ENCODE peak calls at places on chromosome 4, in seven cellular contexts. One of them, this sample, is unnamed.

GRCh38 chr4:40557741-40558140 is 71.9 kb downstream of the RBM47 start:
- DNase-seq in myocyte: no peak
- DNase-seq in amniotic stem cell: no peak
- DNase-seq in activated CD4-positive, alpha-beta T cell treated with anti-CD3 and anti-CD28 coated beads, Interleukin-2, amount 50 U/mL, for 24 hours: no peak
- DNase-seq in GM18507: no peak
- DNase-seq in choroid plexus epithelial cell: no peak
- DNase-seq in RPMI8226: no peak
- DNase-seq in this sample: no peak

GRCh38 chr4:2194556-2194955 is 47.4 kb downstream of the HAUS3 start:
- DNase-seq in myocyte: no peak
- DNase-seq in amniotic stem cell: no peak
- DNase-seq in activated CD4-positive, alpha-beta T cell treated with anti-CD3 and anti-CD28 coated beads, Interleukin-2, amount 50 U/mL, for 24 hours: no peak
- DNase-seq in GM18507: no peak
- DNase-seq in choroid plexus epithelial cell: peak
- DNase-seq in RPMI8226: no peak
- DNase-seq in this sample: no peak

GRCh38 chr4:176443117-176443516 is 123.4 kb downstream of the SPCS3 start:
- DNase-seq in myocyte: peak
- DNase-seq in amniotic stem cell: peak
- DNase-seq in activated CD4-positive, alpha-beta T cell treated with anti-CD3 and anti-CD28 coated beads, Interleukin-2, amount 50 U/mL, for 24 hours: no peak
- DNase-seq in GM18507: no peak
- DNase-seq in choroid plexus epithelial cell: peak
- DNase-seq in RPMI8226: no peak
- DNase-seq in this sample: peak

GRCh38 chr4:81049861-81050423 is 19.4 kb downstream of the BMP3 start:
- DNase-seq in myocyte: no peak
- DNase-seq in amniotic stem cell: no peak
- DNase-seq in activated CD4-positive, alpha-beta T cell treated with anti-CD3 and anti-CD28 coated beads, Interleukin-2, amount 50 U/mL, for 24 hours: no peak
- DNase-seq in GM18507: no peak
- DNase-seq in choroid plexus epithelial cell: no peak
- DNase-seq in RPMI8226: no peak
- DNase-seq in this sample: no peak

GRCh38 chr4:105765690-105766407 is 57.3 kb downstream of the GSTCD start:
- DNase-seq in myocyte: peak
- DNase-seq in amniotic stem cell: peak
- DNase-seq in activated CD4-positive, alpha-beta T cell treated with anti-CD3 and anti-CD28 coated beads, Interleukin-2, amount 50 U/mL, for 24 hours: no peak
- DNase-seq in GM18507: no peak
- DNase-seq in choroid plexus epithelial cell: peak
- DNase-seq in RPMI8226: no peak
- DNase-seq in this sample: peak

GRCh38 chr4:100118213-100118612 is 72.1 kb downstream of the DDIT4L start:
- DNase-seq in myocyte: no peak
- DNase-seq in amniotic stem cell: no peak
- DNase-seq in activated CD4-positive, alpha-beta T cell treated with anti-CD3 and anti-CD28 coated beads, Interleukin-2, amount 50 U/mL, for 24 hours: no peak
- DNase-seq in GM18507: no peak
- DNase-seq in choroid plexus epithelial cell: no peak
- DNase-seq in RPMI8226: no peak
- DNase-seq in this sample: peak

GRCh38 chr4:128286474-128287158 is 997 bp downstream of the PGRMC2 start:
- DNase-seq in myocyte: peak
- DNase-seq in amniotic stem cell: peak
- DNase-seq in activated CD4-positive, alpha-beta T cell treated with anti-CD3 and anti-CD28 coated beads, Interleukin-2, amount 50 U/mL, for 24 hours: no peak
- DNase-seq in GM18507: peak
- DNase-seq in choroid plexus epithelial cell: peak
- DNase-seq in RPMI8226: peak
- DNase-seq in this sample: peak

GRCh38 chr4:17448689-17449088 is 63.2 kb downstream of the QDPR start:
- DNase-seq in myocyte: peak
- DNase-seq in amniotic stem cell: peak
- DNase-seq in activated CD4-positive, alpha-beta T cell treated with anti-CD3 and anti-CD28 coated beads, Interleukin-2, amount 50 U/mL, for 24 hours: no peak
- DNase-seq in GM18507: no peak
- DNase-seq in choroid plexus epithelial cell: peak
- DNase-seq in RPMI8226: no peak
- DNase-seq in this sample: peak

GRCh38 chr4:1241466-1241935 is 7.4 kb downstream of the CTBP1 start:
- DNase-seq in myocyte: no peak
- DNase-seq in amniotic stem cell: no peak
- DNase-seq in activated CD4-positive, alpha-beta T cell treated with anti-CD3 and anti-CD28 coated beads, Interleukin-2, amount 50 U/mL, for 24 hours: no peak
- DNase-seq in GM18507: no peak
- DNase-seq in choroid plexus epithelial cell: no peak
- DNase-seq in RPMI8226: no peak
- DNase-seq in this sample: no peak

GRCh38 chr4:42588909-42589308 is 68.0 kb downstream of the ATP8A1 start:
- DNase-seq in myocyte: no peak
- DNase-seq in amniotic stem cell: no peak
- DNase-seq in activated CD4-positive, alpha-beta T cell treated with anti-CD3 and anti-CD28 coated beads, Interleukin-2, amount 50 U/mL, for 24 hours: no peak
- DNase-seq in GM18507: no peak
- DNase-seq in choroid plexus epithelial cell: no peak
- DNase-seq in RPMI8226: no peak
- DNase-seq in this sample: no peak

GRCh38 chr4:3656441-3657376 is 109.5 kb upstream of the ADRA2C start:
- DNase-seq in myocyte: no peak
- DNase-seq in amniotic stem cell: no peak
- DNase-seq in activated CD4-positive, alpha-beta T cell treated with anti-CD3 and anti-CD28 coated beads, Interleukin-2, amount 50 U/mL, for 24 hours: no peak
- DNase-seq in GM18507: no peak
- DNase-seq in choroid plexus epithelial cell: no peak
- DNase-seq in RPMI8226: no peak
- DNase-seq in this sample: no peak

GRCh38 chr4:38177035-38177791 is 217.0 kb downstream of the PTTG2 start:
- DNase-seq in myocyte: peak
- DNase-seq in amniotic stem cell: no peak
- DNase-seq in activated CD4-positive, alpha-beta T cell treated with anti-CD3 and anti-CD28 coated beads, Interleukin-2, amount 50 U/mL, for 24 hours: no peak
- DNase-seq in GM18507: no peak
- DNase-seq in choroid plexus epithelial cell: peak
- DNase-seq in RPMI8226: peak
- DNase-seq in this sample: no peak

GRCh38 chr4:41507292-41507933 is 30.5 kb upstream of the LIMCH1 start:
- DNase-seq in myocyte: no peak
- DNase-seq in amniotic stem cell: no peak
- DNase-seq in activated CD4-positive, alpha-beta T cell treated with anti-CD3 and anti-CD28 coated beads, Interleukin-2, amount 50 U/mL, for 24 hours: no peak
- DNase-seq in GM18507: no peak
- DNase-seq in choroid plexus epithelial cell: no peak
- DNase-seq in RPMI8226: no peak
- DNase-seq in this sample: peak

GRCh38 chr4:16382571-16382970 is 156.3 kb upstream of the TAPT1 start:
- DNase-seq in myocyte: no peak
- DNase-seq in amniotic stem cell: no peak
- DNase-seq in activated CD4-positive, alpha-beta T cell treated with anti-CD3 and anti-CD28 coated beads, Interleukin-2, amount 50 U/mL, for 24 hours: no peak
- DNase-seq in GM18507: no peak
- DNase-seq in choroid plexus epithelial cell: no peak
- DNase-seq in RPMI8226: no peak
- DNase-seq in this sample: no peak

GRCh38 chr4:1632109-1633104 is 51.7 kb downstream of the FAM53A start:
- DNase-seq in myocyte: no peak
- DNase-seq in amniotic stem cell: no peak
- DNase-seq in activated CD4-positive, alpha-beta T cell treated with anti-CD3 and anti-CD28 coated beads, Interleukin-2, amount 50 U/mL, for 24 hours: no peak
- DNase-seq in GM18507: no peak
- DNase-seq in choroid plexus epithelial cell: no peak
- DNase-seq in RPMI8226: no peak
- DNase-seq in this sample: no peak

GRCh38 chr4:7398104-7398423 is 36.7 kb downstream of the PSAPL1 start:
- DNase-seq in myocyte: peak
- DNase-seq in amniotic stem cell: no peak
- DNase-seq in activated CD4-positive, alpha-beta T cell treated with anti-CD3 and anti-CD28 coated beads, Interleukin-2, amount 50 U/mL, for 24 hours: no peak
- DNase-seq in GM18507: no peak
- DNase-seq in choroid plexus epithelial cell: peak
- DNase-seq in RPMI8226: peak
- DNase-seq in this sample: no peak

GRCh38 chr4:5717449-5718158 is 6.6 kb downstream of the EVC start:
- DNase-seq in myocyte: no peak
- DNase-seq in amniotic stem cell: no peak
- DNase-seq in activated CD4-positive, alpha-beta T cell treated with anti-CD3 and anti-CD28 coated beads, Interleukin-2, amount 50 U/mL, for 24 hours: no peak
- DNase-seq in GM18507: no peak
- DNase-seq in choroid plexus epithelial cell: no peak
- DNase-seq in RPMI8226: no peak
- DNase-seq in this sample: no peak

GRCh38 chr4:17060230-17060629 is 161.8 kb upstream of the LDB2 start:
- DNase-seq in myocyte: no peak
- DNase-seq in amniotic stem cell: no peak
- DNase-seq in activated CD4-positive, alpha-beta T cell treated with anti-CD3 and anti-CD28 coated beads, Interleukin-2, amount 50 U/mL, for 24 hours: no peak
- DNase-seq in GM18507: no peak
- DNase-seq in choroid plexus epithelial cell: no peak
- DNase-seq in RPMI8226: no peak
- DNase-seq in this sample: no peak

GRCh38 chr4:156534205-156534604 is 437.4 kb downstream of the PDGFC start:
- DNase-seq in myocyte: no peak
- DNase-seq in amniotic stem cell: no peak
- DNase-seq in activated CD4-positive, alpha-beta T cell treated with anti-CD3 and anti-CD28 coated beads, Interleukin-2, amount 50 U/mL, for 24 hours: no peak
- DNase-seq in GM18507: no peak
- DNase-seq in choroid plexus epithelial cell: no peak
- DNase-seq in RPMI8226: no peak
- DNase-seq in this sample: no peak

GRCh38 chr4:37490391-37491347 is 195.5 kb downstream of the RELL1 start:
- DNase-seq in myocyte: no peak
- DNase-seq in amniotic stem cell: no peak
- DNase-seq in activated CD4-positive, alpha-beta T cell treated with anti-CD3 and anti-CD28 coated beads, Interleukin-2, amount 50 U/mL, for 24 hours: no peak
- DNase-seq in GM18507: no peak
- DNase-seq in choroid plexus epithelial cell: no peak
- DNase-seq in RPMI8226: no peak
- DNase-seq in this sample: no peak

GRCh38 chr4:20493761-20494353 is 206.4 kb upstream of the PACRGL start:
- DNase-seq in myocyte: no peak
- DNase-seq in amniotic stem cell: peak
- DNase-seq in activated CD4-positive, alpha-beta T cell treated with anti-CD3 and anti-CD28 coated beads, Interleukin-2, amount 50 U/mL, for 24 hours: no peak
- DNase-seq in GM18507: no peak
- DNase-seq in choroid plexus epithelial cell: peak
- DNase-seq in RPMI8226: no peak
- DNase-seq in this sample: peak

GRCh38 chr4:3451956-3452355 is 10.2 kb downstream of the HGFAC start:
- DNase-seq in myocyte: no peak
- DNase-seq in amniotic stem cell: peak
- DNase-seq in activated CD4-positive, alpha-beta T cell treated with anti-CD3 and anti-CD28 coated beads, Interleukin-2, amount 50 U/mL, for 24 hours: no peak
- DNase-seq in GM18507: no peak
- DNase-seq in choroid plexus epithelial cell: peak
- DNase-seq in RPMI8226: no peak
- DNase-seq in this sample: peak

GRCh38 chr4:19689511-19689910 is 562.2 kb upstream of the SLIT2 start:
- DNase-seq in myocyte: peak
- DNase-seq in amniotic stem cell: peak
- DNase-seq in activated CD4-positive, alpha-beta T cell treated with anti-CD3 and anti-CD28 coated beads, Interleukin-2, amount 50 U/mL, for 24 hours: no peak
- DNase-seq in GM18507: no peak
- DNase-seq in choroid plexus epithelial cell: peak
- DNase-seq in RPMI8226: no peak
- DNase-seq in this sample: peak

GRCh38 chr4:54090804-54091623 is 8.9 kb upstream of the GSX2 start:
- DNase-seq in myocyte: no peak
- DNase-seq in amniotic stem cell: no peak
- DNase-seq in activated CD4-positive, alpha-beta T cell treated with anti-CD3 and anti-CD28 coated beads, Interleukin-2, amount 50 U/mL, for 24 hours: no peak
- DNase-seq in GM18507: no peak
- DNase-seq in choroid plexus epithelial cell: peak
- DNase-seq in RPMI8226: peak
- DNase-seq in this sample: no peak

GRCh38 chr4:54063737-54064316 is 578 bp downstream of the CHIC2 start:
- DNase-seq in myocyte: peak
- DNase-seq in amniotic stem cell: no peak
- DNase-seq in activated CD4-positive, alpha-beta T cell treated with anti-CD3 and anti-CD28 coated beads, Interleukin-2, amount 50 U/mL, for 24 hours: peak
- DNase-seq in GM18507: peak
- DNase-seq in choroid plexus epithelial cell: no peak
- DNase-seq in RPMI8226: peak
- DNase-seq in this sample: no peak

GRCh38 chr4:17721496-17722360 is 59.7 kb downstream of the FAM184B start:
- DNase-seq in myocyte: peak
- DNase-seq in amniotic stem cell: no peak
- DNase-seq in activated CD4-positive, alpha-beta T cell treated with anti-CD3 and anti-CD28 coated beads, Interleukin-2, amount 50 U/mL, for 24 hours: no peak
- DNase-seq in GM18507: no peak
- DNase-seq in choroid plexus epithelial cell: peak
- DNase-seq in RPMI8226: no peak
- DNase-seq in this sample: no peak

GRCh38 chr4:105102026-105102425 is 44.6 kb upstream of the TET2 start:
- DNase-seq in myocyte: no peak
- DNase-seq in amniotic stem cell: no peak
- DNase-seq in activated CD4-positive, alpha-beta T cell treated with anti-CD3 and anti-CD28 coated beads, Interleukin-2, amount 50 U/mL, for 24 hours: no peak
- DNase-seq in GM18507: no peak
- DNase-seq in choroid plexus epithelial cell: no peak
- DNase-seq in RPMI8226: no peak
- DNase-seq in this sample: no peak

GRCh38 chr4:102789317-102789717 is 28.5 kb upstream of the MANBA start:
- DNase-seq in myocyte: peak
- DNase-seq in amniotic stem cell: no peak
- DNase-seq in activated CD4-positive, alpha-beta T cell treated with anti-CD3 and anti-CD28 coated beads, Interleukin-2, amount 50 U/mL, for 24 hours: no peak
- DNase-seq in GM18507: no peak
- DNase-seq in choroid plexus epithelial cell: peak
- DNase-seq in RPMI8226: peak
- DNase-seq in this sample: peak

GRCh38 chr4:76948441-76949292 is 885 bp upstream of the SEPTIN11 start:
- DNase-seq in myocyte: peak
- DNase-seq in amniotic stem cell: peak
- DNase-seq in activated CD4-positive, alpha-beta T cell treated with anti-CD3 and anti-CD28 coated beads, Interleukin-2, amount 50 U/mL, for 24 hours: peak
- DNase-seq in GM18507: peak
- DNase-seq in choroid plexus epithelial cell: peak
- DNase-seq in RPMI8226: no peak
- DNase-seq in this sample: peak

GRCh38 chr4:114811564-114812360 is 213.2 kb downstream of the UGT8 start:
- DNase-seq in myocyte: no peak
- DNase-seq in amniotic stem cell: no peak
- DNase-seq in activated CD4-positive, alpha-beta T cell treated with anti-CD3 and anti-CD28 coated beads, Interleukin-2, amount 50 U/mL, for 24 hours: no peak
- DNase-seq in GM18507: no peak
- DNase-seq in choroid plexus epithelial cell: no peak
- DNase-seq in RPMI8226: no peak
- DNase-seq in this sample: no peak

GRCh38 chr4:157961591-157961990 is 211.2 kb downstream of the GASK1B start:
- DNase-seq in myocyte: no peak
- DNase-seq in amniotic stem cell: no peak
- DNase-seq in activated CD4-positive, alpha-beta T cell treated with anti-CD3 and anti-CD28 coated beads, Interleukin-2, amount 50 U/mL, for 24 hours: no peak
- DNase-seq in GM18507: no peak
- DNase-seq in choroid plexus epithelial cell: peak
- DNase-seq in RPMI8226: no peak
- DNase-seq in this sample: no peak

GRCh38 chr4:75545526-75545925 is 10.3 kb upstream of the ODAPH start:
- DNase-seq in myocyte: peak
- DNase-seq in amniotic stem cell: no peak
- DNase-seq in activated CD4-positive, alpha-beta T cell treated with anti-CD3 and anti-CD28 coated beads, Interleukin-2, amount 50 U/mL, for 24 hours: no peak
- DNase-seq in GM18507: no peak
- DNase-seq in choroid plexus epithelial cell: peak
- DNase-seq in RPMI8226: no peak
- DNase-seq in this sample: no peak

GRCh38 chr4:13653356-13653755 is 25.8 kb upstream of the BOD1L1 start:
- DNase-seq in myocyte: no peak
- DNase-seq in amniotic stem cell: no peak
- DNase-seq in activated CD4-positive, alpha-beta T cell treated with anti-CD3 and anti-CD28 coated beads, Interleukin-2, amount 50 U/mL, for 24 hours: no peak
- DNase-seq in GM18507: no peak
- DNase-seq in choroid plexus epithelial cell: no peak
- DNase-seq in RPMI8226: no peak
- DNase-seq in this sample: no peak

GRCh38 chr4:8540072-8540471 is 40.1 kb upstream of the GPR78 start:
- DNase-seq in myocyte: no peak
- DNase-seq in amniotic stem cell: no peak
- DNase-seq in activated CD4-positive, alpha-beta T cell treated with anti-CD3 and anti-CD28 coated beads, Interleukin-2, amount 50 U/mL, for 24 hours: no peak
- DNase-seq in GM18507: no peak
- DNase-seq in choroid plexus epithelial cell: no peak
- DNase-seq in RPMI8226: peak
- DNase-seq in this sample: no peak

GRCh38 chr4:47483722-47484121 is 1.4 kb upstream of the ATP10D start:
- DNase-seq in myocyte: no peak
- DNase-seq in amniotic stem cell: no peak
- DNase-seq in activated CD4-positive, alpha-beta T cell treated with anti-CD3 and anti-CD28 coated beads, Interleukin-2, amount 50 U/mL, for 24 hours: no peak
- DNase-seq in GM18507: no peak
- DNase-seq in choroid plexus epithelial cell: peak
- DNase-seq in RPMI8226: no peak
- DNase-seq in this sample: no peak

GRCh38 chr4:150447356-150447755 is 134.6 kb upstream of the MAB21L2 start:
- DNase-seq in myocyte: no peak
- DNase-seq in amniotic stem cell: no peak
- DNase-seq in activated CD4-positive, alpha-beta T cell treated with anti-CD3 and anti-CD28 coated beads, Interleukin-2, amount 50 U/mL, for 24 hours: no peak
- DNase-seq in GM18507: no peak
- DNase-seq in choroid plexus epithelial cell: no peak
- DNase-seq in RPMI8226: no peak
- DNase-seq in this sample: no peak

GRCh38 chr4:161704653-161705052 is 459.1 kb downstream of the FSTL5 start:
- DNase-seq in myocyte: no peak
- DNase-seq in amniotic stem cell: no peak
- DNase-seq in activated CD4-positive, alpha-beta T cell treated with anti-CD3 and anti-CD28 coated beads, Interleukin-2, amount 50 U/mL, for 24 hours: no peak
- DNase-seq in GM18507: no peak
- DNase-seq in choroid plexus epithelial cell: no peak
- DNase-seq in RPMI8226: no peak
- DNase-seq in this sample: no peak

This sample was measured in HCEC 1CT.